ENCODE peak calls at places on chromosome 5, in five cellular contexts. S is naive thymus-derived CD4-positive, alpha-beta T cell; K is HAP-1; F is breast epithelium; R is neuronal stem cell. V is an unnamed sample.

GRCh38 chr5:76715734-76716455 is at the start of gene F2R:
- DNase-seq in S (peak; percentile 56), K (peak; percentile 83), F (no peak), R (peak; percentile 74), V (peak; percentile 22)

GRCh38 chr5:68343421-68343826 is 127.9 kb downstream of the PIK3R1 start:
- DNase-seq in S (peak; percentile 30), K (no peak), F (no peak), R (no peak), V (peak; percentile 85)

GRCh38 chr5:115962565-115963402 is 509 bp downstream of the LVRN start:
- DNase-seq in S (no peak), K (no peak), F (no peak), R (no peak), V (no peak)

GRCh38 chr5:80569961-80570786 is at the start of gene ANKRD34B:
- DNase-seq in S (peak; percentile 40), K (peak; percentile 68), F (no peak), R (peak; percentile 42), V (no peak)

GRCh38 chr5:79595086-79595485 is 17.2 kb upstream of the TENT2 start:
- DNase-seq in S (no peak), K (no peak), F (no peak), R (no peak), V (no peak)

GRCh38 chr5:150394103-150394502 is 18.6 kb downstream of the CD74 start:
- DNase-seq in S (no peak), K (no peak), F (no peak), R (no peak), V (no peak)

GRCh38 chr5:43061352-43061751 is 21.2 kb upstream of the ANXA2R start:
- DNase-seq in S (no peak), K (no peak), F (no peak), R (no peak), V (no peak)

GRCh38 chr5:71767661-71768060 is 48.6 kb downstream of the CARTPT start:
- DNase-seq in S (no peak), K (no peak), F (no peak), R (no peak), V (no peak)

GRCh38 chr5:83026507-83026906 is 50.7 kb downstream of the TMEM167A start:
- DNase-seq in S (no peak), K (no peak), F (no peak), R (no peak), V (no peak)

GRCh38 chr5:95901676-95902646 is 59.7 kb downstream of the ELL2 start:
- DNase-seq in S (no peak), K (no peak), F (no peak), R (no peak), V (no peak)

GRCh38 chr5:88689662-88690351 is 193.2 kb downstream of the MEF2C start:
- DNase-seq in S (no peak), K (no peak), F (no peak), R (no peak), V (no peak)

GRCh38 chr5:79590395-79590999 is 21.7 kb upstream of the TENT2 start:
- DNase-seq in S (no peak), K (no peak), F (no peak), R (no peak), V (no peak)

GRCh38 chr5:121962347-121962670 is 534 bp downstream of the SRFBP1 start:
- DNase-seq in S (no peak), K (no peak), F (no peak), R (no peak), V (no peak)

GRCh38 chr5:139561655-139562451 is 714 bp downstream of the UBE2D2 start:
- DNase-seq in S (peak; percentile 65), K (peak; percentile 55), F (no peak), R (no peak), V (peak; percentile 30)

GRCh38 chr5:27396998-27397397 is 358.6 kb upstream of the CDH9 start:
- DNase-seq in S (no peak), K (no peak), F (no peak), R (no peak), V (no peak)

GRCh38 chr5:170424629-170425028 is 35.5 kb upstream of the KCNMB1 start:
- DNase-seq in S (no peak), K (no peak), F (no peak), R (no peak), V (no peak)

GRCh38 chr5:98735806-98736507 is 37.5 kb upstream of the RGMB start:
- DNase-seq in S (no peak), K (no peak), F (no peak), R (no peak), V (no peak)

GRCh38 chr5:79263290-79263689 is 27.4 kb downstream of the JMY start:
- DNase-seq in S (no peak), K (no peak), F (no peak), R (no peak), V (no peak)

GRCh38 chr5:78008356-78008967 is 232.3 kb upstream of the TBCA start:
- DNase-seq in S (no peak), K (peak; percentile 51), F (no peak), R (no peak), V (no peak)

GRCh38 chr5:124741711-124742496 is 4.5 kb downstream of the ZNF608 start:
- DNase-seq in S (no peak), K (peak; percentile 82), F (no peak), R (peak; percentile 84), V (no peak)

GRCh38 chr5:135944967-135945560 is 9.7 kb downstream of the LECT2 start:
- DNase-seq in S (no peak), K (peak; percentile 65), F (no peak), R (peak; percentile 61), V (peak; percentile 26)

GRCh38 chr5:156500755-156501154 is 173.8 kb downstream of the SGCD start:
- DNase-seq in S (no peak), K (no peak), F (no peak), R (no peak), V (no peak)

GRCh38 chr5:72653586-72653985 is 146.4 kb upstream of the ZNF366 start:
- DNase-seq in S (no peak), K (no peak), F (no peak), R (no peak), V (no peak)

GRCh38 chr5:36059571-36060515 is 6.8 kb downstream of the UGT3A2 start:
- DNase-seq in S (no peak), K (no peak), F (no peak), R (no peak), V (no peak)

GRCh38 chr5:389891-390290 is 53.1 kb upstream of the EXOC3 start:
- DNase-seq in S (no peak), K (no peak), F (no peak), R (no peak), V (no peak)

GRCh38 chr5:142189813-142190212 is 81.2 kb downstream of the NDFIP1 start:
- DNase-seq in S (no peak), K (no peak), F (no peak), R (no peak), V (no peak)

GRCh38 chr5:150765789-150766149 is 7.0 kb upstream of the DCTN4 start:
- DNase-seq in S (no peak), K (no peak), F (no peak), R (no peak), V (no peak)

GRCh38 chr5:97065475-97065874 is 76.9 kb downstream of the LIX1 start:
- DNase-seq in S (no peak), K (no peak), F (no peak), R (no peak), V (no peak)
- H3K4me1 ChIP-seq in S (no peaks in the 10 kb centered on the region), K (no peaks in the 10 kb centered on the region), F (no peaks in the 10 kb centered on the region), R (no peaks in the 10 kb centered on the region), V (no peaks in the 10 kb centered on the region)

GRCh38 chr5:93577807-93578178 is 3.2 kb downstream of the NR2F1-AS1 start:
- DNase-seq in S (no peak), K (no peak), F (no peak), R (no peak), V (no peak)

GRCh38 chr5:93580387-93581100 is 475 bp downstream of the NR2F1-AS1 start:
- DNase-seq in S (no peak), K (peak; percentile 47), F (no peak), R (no peak), V (no peak)

GRCh38 chr5:93578179-93578812 is 2.7 kb downstream of the NR2F1-AS1 start:
- DNase-seq in S (no peak), K (no peak), F (no peak), R (no peak), V (no peak)

GRCh38 chr5:93578813-93579560 is 2.0 kb downstream of the NR2F1-AS1 start:
- DNase-seq in S (no peak), K (peak; percentile 70), F (no peak), R (no peak), V (no peak)

GRCh38 chr5:93579561-93580386 is 1.2 kb downstream of the NR2F1-AS1 start:
- DNase-seq in S (no peak), K (peak; percentile 67), F (no peak), R (no peak), V (no peak)
- H3K27me3 ChIP-seq in S (peaks cover 62% of the 10 kb centered on the region), K (no peaks in the 10 kb centered on the region), F (peaks cover 51% of the 10 kb centered on the region), R (no peaks in the 10 kb centered on the region), V (peaks cover 80% of the 10 kb centered on the region)

DNA sequence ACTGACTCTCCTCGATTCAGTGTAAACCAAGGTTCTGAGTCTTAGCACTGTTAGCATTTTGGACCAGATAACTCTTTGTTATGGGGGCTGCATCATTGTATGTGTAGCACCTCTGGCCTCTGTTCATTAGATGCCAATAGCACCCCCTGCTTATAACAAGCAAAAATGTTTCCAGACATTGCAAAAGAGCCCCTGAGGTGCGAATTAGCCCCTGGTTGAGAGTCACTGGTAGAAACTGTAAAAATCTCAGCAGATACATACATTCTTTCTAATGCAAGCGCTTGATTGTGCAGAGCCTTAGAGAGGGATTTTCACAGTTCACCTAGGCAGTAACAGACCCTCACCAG is 2.8 kb downstream of the ADRB2 start:
- DNase-seq in S (no peak), K (no peak), F (no peak), R (no peak), V (no peak)
- H3K4me1 ChIP-seq in S (peaks cover 7% of the 10 kb centered on the region), K (no peaks in the 10 kb centered on the region), F (no peaks in the 10 kb centered on the region), R (peaks cover 6% of the 10 kb centered on the region), V (peaks cover 55% of the 10 kb centered on the region)

GRCh38 chr5:59905217-59905616 is 11.7 kb upstream of the PDE4D start:
- DNase-seq in S (no peak), K (no peak), F (no peak), R (no peak), V (no peak)
- H3K27me3 ChIP-seq in S (no peaks in the 10 kb centered on the region), K (peaks cover 11% of the 10 kb centered on the region), F (no peaks in the 10 kb centered on the region), R (peaks cover 2% of the 10 kb centered on the region), V (no peaks in the 10 kb centered on the region)

DNA sequence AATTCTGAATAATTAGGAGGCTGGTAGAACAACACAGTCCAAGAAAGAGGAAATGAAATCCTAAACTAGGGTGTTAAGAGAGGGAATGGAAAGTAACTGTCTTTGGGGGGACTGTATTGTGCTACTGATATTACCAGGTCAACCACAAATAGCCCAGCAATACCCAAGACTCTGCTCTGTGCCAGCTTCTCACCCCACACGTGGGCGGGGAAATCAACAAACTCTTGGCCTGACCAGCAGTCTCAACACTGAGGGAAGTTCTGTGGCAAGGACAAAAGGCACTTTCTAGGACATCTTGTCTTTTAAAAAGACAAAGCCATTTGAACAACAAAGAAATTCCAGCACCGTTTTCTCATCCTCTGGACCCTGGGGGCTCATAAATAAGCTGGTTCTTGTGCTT is 297.7 kb downstream of the CWC27 start:
- DNase-seq in S (no peak), K (peak; percentile 9), F (no peak), R (no peak), V (no peak)
- H3K4me1 ChIP-seq in S (no peaks in the 10 kb centered on the region), K (no peaks in the 10 kb centered on the region), F (peaks cover 2% of the 10 kb centered on the region), R (peaks cover 7% of the 10 kb centered on the region), V (no peaks in the 10 kb centered on the region)